ENCODE peak calls at places on chromosomes 13 and 19, in four cellular contexts. Z, A, D and T are unnamed samples.

GRCh38 chr13:74771964-74772363 is 637.8 kb upstream of the KLF12 start:
- DNase-seq in Z (no peak), A (no peak), D (no peak), T (no peak)

GRCh38 chr13:48233097-48233885 is at the start of gene ITM2B:
- DNase-seq in Z (peak; percentile 82), A (peak; percentile 53), D (peak; percentile 62), T (peak; percentile 3)

GRCh38 chr13:53784331-53784730 is 755.7 kb downstream of the OLFM4 start:
- DNase-seq in Z (no peak), A (no peak), D (no peak), T (no peak)

GRCh38 chr19:37594982-37595382 is 306 bp downstream of the ZNF540 start:
- DNase-seq in Z (peak; percentile 62), A (peak; percentile 47), D (peak; percentile 51), T (peak; percentile 44)

GRCh38 chr19:44574201-44574950 is 39.0 kb upstream of the IGSF23 start:
- DNase-seq in Z (no peak), A (no peak), D (no peak), T (no peak)

GRCh38 chr13:103168901-103169508 is 102.8 kb upstream of the SLC10A2 start:
- DNase-seq in Z (no peak), A (no peak), D (no peak), T (no peak)

GRCh38 chr19:33740811-33741396 is 55.8 kb upstream of the KCTD15 start:
- DNase-seq in Z (no peak), A (no peak), D (peak; percentile 8), T (no peak)

GRCh38 chr19:679418-680286 is 3.5 kb downstream of the FSTL3 start:
- DNase-seq in Z (peak; percentile 57), A (peak; percentile 59), D (no peak), T (no peak)

GRCh38 chr13:46908511-46908910 is 11.7 kb upstream of the HTR2A start:
- DNase-seq in Z (no peak), A (no peak), D (no peak), T (no peak)